ENCODE peak calls at places on chromosomes 16 and 17, in four cellular contexts. One of them, this sample, is unnamed.

GRCh38 chr17:39737761-39738567 is at the start of gene GRB7:
- DNase-seq in heart left ventricle: no peak
- DNase-seq in GM06990: no peak
- DNase-seq in WERI-Rb-1: no peak
- DNase-seq in this sample: no peak

GRCh38 chr16:61421111-61421510 is 615.1 kb downstream of the CDH8 start:
- DNase-seq in WERI-Rb-1: no peak
- DNase-seq in heart left ventricle: no peak
- DNase-seq in GM06990: no peak
- DNase-seq in this sample: no peak

GRCh38 chr16:57906385-57907316 is 64.3 kb downstream of the CNGB1 start:
- DNase-seq in WERI-Rb-1: no peak
- DNase-seq in GM06990: no peak
- DNase-seq in heart left ventricle: no peak
- DNase-seq in this sample: no peak

GRCh38 chr17:37824534-37825485 is 80.0 kb upstream of the HNF1B start:
- DNase-seq in WERI-Rb-1: no peak
- DNase-seq in GM06990: no peak
- DNase-seq in heart left ventricle: no peak
- DNase-seq in this sample: peak

GRCh38 chr17:40022961-40023541 is 7.8 kb downstream of the CSF3 start:
- DNase-seq in heart left ventricle: no peak
- DNase-seq in GM06990: no peak
- DNase-seq in WERI-Rb-1: no peak
- DNase-seq in this sample: no peak

GRCh38 chr17:10745231-10745630 is 15.4 kb upstream of the TMEM220 start:
- DNase-seq in WERI-Rb-1: no peak
- DNase-seq in heart left ventricle: no peak
- DNase-seq in GM06990: no peak
- DNase-seq in this sample: no peak

GRCh38 chr17:72984145-72984924 is 108.2 kb downstream of the SLC39A11 start:
- DNase-seq in heart left ventricle: no peak
- DNase-seq in GM06990: no peak
- DNase-seq in WERI-Rb-1: no peak
- DNase-seq in this sample: peak

GRCh38 chr17:385195-385835 is 32.7 kb upstream of the RPH3AL start:
- DNase-seq in GM06990: no peak
- DNase-seq in WERI-Rb-1: peak
- DNase-seq in heart left ventricle: peak
- DNase-seq in this sample: no peak

GRCh38 chr16:57192146-57192545 is 6.0 kb downstream of the RSPRY1 start:
- DNase-seq in heart left ventricle: no peak
- DNase-seq in GM06990: no peak
- DNase-seq in WERI-Rb-1: no peak
- DNase-seq in this sample: peak

GRCh38 chr16:77457046-77457445 is 22.2 kb upstream of the ADAMTS18 start:
- DNase-seq in GM06990: no peak
- DNase-seq in heart left ventricle: no peak
- DNase-seq in WERI-Rb-1: no peak
- DNase-seq in this sample: peak

GRCh38 chr17:18070861-18071340 is 16.8 kb upstream of the DRG2 start:
- DNase-seq in WERI-Rb-1: peak
- DNase-seq in GM06990: no peak
- DNase-seq in heart left ventricle: no peak
- DNase-seq in this sample: peak

GRCh38 chr17:38883592-38884526 is 14.0 kb downstream of the LASP1 start:
- DNase-seq in GM06990: no peak
- DNase-seq in heart left ventricle: no peak
- DNase-seq in WERI-Rb-1: no peak
- DNase-seq in this sample: peak

GRCh38 chr16:89958068-89958467 is 9.5 kb downstream of the DEF8 start:
- DNase-seq in WERI-Rb-1: peak
- DNase-seq in GM06990: no peak
- DNase-seq in heart left ventricle: peak
- DNase-seq in this sample: peak

GRCh38 chr17:36616391-36617029 is 15.1 kb downstream of the MRM1 start:
- DNase-seq in WERI-Rb-1: no peak
- DNase-seq in GM06990: no peak
- DNase-seq in heart left ventricle: no peak
- DNase-seq in this sample: no peak

GRCh38 chr16:89422527-89422904 is 67.8 kb downstream of the ANKRD11 start:
- DNase-seq in heart left ventricle: no peak
- DNase-seq in GM06990: peak
- DNase-seq in WERI-Rb-1: no peak
- DNase-seq in this sample: peak

GRCh38 chr16:30647274-30647571 is 3.5 kb upstream of the PRR14 start:
- DNase-seq in WERI-Rb-1: no peak
- DNase-seq in heart left ventricle: no peak
- DNase-seq in GM06990: no peak
- DNase-seq in this sample: no peak

GRCh38 chr16:8677481-8677880 is 3.1 kb downstream of the ABAT start:
- DNase-seq in WERI-Rb-1: no peak
- DNase-seq in heart left ventricle: no peak
- DNase-seq in GM06990: no peak
- DNase-seq in this sample: no peak

GRCh38 chr17:38918129-38918913 is 7.1 kb upstream of the LASP1NB start:
- DNase-seq in GM06990: no peak
- DNase-seq in heart left ventricle: no peak
- DNase-seq in WERI-Rb-1: peak
- DNase-seq in this sample: no peak

GRCh38 chr16:1708768-1709180 is 2.8 kb downstream of the MAPK8IP3 start:
- DNase-seq in heart left ventricle: peak
- DNase-seq in GM06990: no peak
- DNase-seq in WERI-Rb-1: peak
- DNase-seq in this sample: peak

GRCh38 chr17:1239210-1239609 is 31.0 kb upstream of the BHLHA9 start:
- DNase-seq in GM06990: no peak
- DNase-seq in WERI-Rb-1: no peak
- DNase-seq in heart left ventricle: no peak
- DNase-seq in this sample: peak

GRCh38 chr17:48427598-48427997 is 2.4 kb downstream of the SKAP1 start:
- DNase-seq in GM06990: peak
- DNase-seq in heart left ventricle: no peak
- DNase-seq in WERI-Rb-1: no peak
- DNase-seq in this sample: no peak

GRCh38 chr17:47304191-47304590 is 19.6 kb upstream of the EFCAB13 start:
- DNase-seq in GM06990: no peak
- DNase-seq in heart left ventricle: no peak
- DNase-seq in WERI-Rb-1: no peak
- DNase-seq in this sample: no peak

GRCh38 chr16:88662222-88662842 is 559 bp downstream of the MVD start:
- DNase-seq in WERI-Rb-1: no peak
- DNase-seq in heart left ventricle: no peak
- DNase-seq in GM06990: peak
- DNase-seq in this sample: no peak

GRCh38 chr16:26198221-26198620 is 506.5 kb downstream of the HS3ST4 start:
- DNase-seq in GM06990: no peak
- DNase-seq in WERI-Rb-1: no peak
- DNase-seq in heart left ventricle: no peak
- DNase-seq in this sample: no peak

GRCh38 chr17:40472733-40473452 is 28.5 kb downstream of the TNS4 start:
- DNase-seq in GM06990: no peak
- DNase-seq in WERI-Rb-1: no peak
- DNase-seq in heart left ventricle: no peak
- DNase-seq in this sample: peak

GRCh38 chr16:78005881-78006280 is 16.5 kb upstream of the CLEC3A start:
- DNase-seq in heart left ventricle: no peak
- DNase-seq in GM06990: no peak
- DNase-seq in WERI-Rb-1: peak
- DNase-seq in this sample: no peak

DNA sequence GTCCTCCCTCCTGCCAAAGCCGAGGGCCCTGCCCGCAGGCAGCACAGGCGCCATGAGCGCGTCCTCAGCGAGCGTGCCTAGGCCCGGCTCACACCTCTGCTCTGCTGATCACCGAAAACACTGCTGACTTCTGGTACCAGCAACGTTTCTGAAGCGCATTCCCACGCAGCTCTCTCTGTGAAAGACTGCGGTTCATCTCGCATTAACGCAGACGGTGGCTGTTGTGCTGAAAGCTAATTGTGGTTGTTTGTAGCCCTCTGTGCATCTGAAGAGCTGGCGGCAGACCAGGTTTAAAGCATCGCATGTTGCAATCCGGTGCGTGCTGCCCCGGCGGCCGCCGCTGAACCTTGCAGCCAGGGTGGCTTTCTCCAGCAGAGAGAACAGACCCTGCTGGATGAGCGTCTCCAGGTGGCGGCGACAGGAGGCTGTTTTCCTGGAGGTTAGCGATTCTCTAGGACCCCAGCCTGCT is 49.9 kb upstream of the CHMP6 start:
- DNase-seq in WERI-Rb-1: no peak
- DNase-seq in GM06990: no peak
- DNase-seq in heart left ventricle: peak
- DNase-seq in this sample: peak
- TF ChIP-seq CTCF in WERI-Rb-1: no peak
- TF ChIP-seq CTCF in GM06990: no peak
- TF ChIP-seq CTCF in heart left ventricle: no peak
- TF ChIP-seq CTCF in this sample: peak

GRCh38 chr16:85606920-85607319 is 6.2 kb upstream of the GSE1 start:
- DNase-seq in WERI-Rb-1: no peak
- DNase-seq in heart left ventricle: no peak
- DNase-seq in GM06990: no peak
- DNase-seq in this sample: no peak
- H3K4me3 ChIP-seq in WERI-Rb-1: no peak
- H3K4me3 ChIP-seq in heart left ventricle: no peak
- H3K4me3 ChIP-seq in GM06990: no peak
- H3K4me3 ChIP-seq in this sample: no peak

DNA sequence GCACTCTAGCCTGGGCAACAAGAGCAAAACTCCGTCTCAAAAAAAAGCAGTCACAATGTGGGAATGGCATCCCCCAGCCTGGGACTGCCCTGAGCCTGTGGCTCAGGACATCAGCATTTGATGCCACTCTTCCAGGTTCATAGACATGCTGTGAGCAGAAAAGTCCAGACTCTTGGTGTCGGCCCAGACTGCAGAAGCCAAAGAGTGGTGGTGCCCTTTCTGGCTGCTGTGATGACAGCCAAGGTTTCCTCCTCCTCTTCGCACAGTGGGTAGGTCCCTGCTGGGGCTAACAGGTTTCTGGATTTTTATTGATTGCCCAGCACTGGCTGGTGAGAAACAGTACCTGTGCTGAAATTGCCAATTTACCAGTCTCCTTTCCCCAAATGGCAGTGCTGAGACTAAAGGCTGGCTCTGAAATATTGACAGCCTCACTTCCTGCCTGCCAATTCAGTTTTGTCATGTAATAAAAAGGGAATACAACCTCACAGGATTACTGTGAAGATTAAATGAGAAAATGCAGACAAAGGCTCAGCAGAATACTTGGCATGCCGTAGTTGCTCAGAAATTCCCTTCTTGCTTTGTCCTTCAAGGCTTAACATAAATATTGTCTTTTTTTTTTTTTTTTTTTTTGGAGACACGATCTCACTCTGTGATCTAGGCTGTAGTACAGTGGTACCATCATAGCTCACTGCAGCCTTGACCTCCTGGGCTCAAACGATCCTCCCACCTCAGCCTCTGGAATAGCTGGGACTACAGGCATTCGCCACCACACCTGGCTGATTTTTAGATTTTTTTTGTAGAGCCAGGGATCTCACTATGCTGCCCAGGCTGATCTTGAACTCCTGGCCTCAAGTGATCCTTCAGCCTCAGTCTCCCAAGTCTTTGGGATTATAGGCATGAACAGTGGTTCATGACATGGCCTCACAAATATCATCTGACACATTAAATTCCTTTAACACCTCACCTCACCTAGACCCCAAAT is 15.5 kb upstream of the UBE2G1 start:
- DNase-seq in WERI-Rb-1: no peak
- DNase-seq in GM06990: no peak
- DNase-seq in heart left ventricle: no peak
- DNase-seq in this sample: no peak
- TF ChIP-seq CTCF in WERI-Rb-1: no peak
- TF ChIP-seq CTCF in GM06990: no peak
- TF ChIP-seq CTCF in heart left ventricle: no peak
- TF ChIP-seq CTCF in this sample: no peak

DNA sequence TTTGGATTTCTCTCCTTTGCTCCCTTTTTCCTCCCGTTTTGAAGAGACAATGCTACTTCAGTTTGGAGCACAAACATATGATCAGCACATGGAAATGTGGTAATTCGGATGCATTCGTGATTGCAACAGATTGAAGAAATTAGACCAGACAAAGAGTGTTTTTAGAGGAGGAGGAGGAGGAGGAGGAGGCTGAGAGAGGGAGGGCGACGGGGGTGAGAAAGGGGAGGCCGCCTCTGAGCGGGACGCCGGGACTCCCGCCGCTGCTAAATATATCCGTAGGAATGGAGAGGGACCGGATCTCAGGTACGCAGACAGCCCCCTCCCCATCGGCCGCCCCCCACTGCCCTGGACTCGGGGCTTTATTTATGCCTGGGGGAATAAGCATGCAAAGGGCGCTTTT is 179.3 kb downstream of the SEC14L1 start:
- DNase-seq in WERI-Rb-1: peak
- DNase-seq in GM06990: no peak
- DNase-seq in heart left ventricle: no peak
- DNase-seq in this sample: peak
- H3K4me3 ChIP-seq in WERI-Rb-1: no peak
- H3K4me3 ChIP-seq in GM06990: peak
- H3K4me3 ChIP-seq in heart left ventricle: peak
- H3K4me3 ChIP-seq in this sample: peak

GRCh38 chr17:62596662-62597061 is 30.8 kb upstream of the MRC2 start:
- DNase-seq in GM06990: no peak
- DNase-seq in heart left ventricle: no peak
- DNase-seq in WERI-Rb-1: no peak
- DNase-seq in this sample: no peak

GRCh38 chr17:62597150-62597549 is 30.3 kb upstream of the MRC2 start:
- DNase-seq in WERI-Rb-1: no peak
- DNase-seq in heart left ventricle: no peak
- DNase-seq in GM06990: no peak
- DNase-seq in this sample: no peak

GRCh38 chr17:62591323-62591722 is 36.1 kb upstream of the MRC2 start:
- DNase-seq in WERI-Rb-1: no peak
- DNase-seq in GM06990: no peak
- DNase-seq in heart left ventricle: no peak
- DNase-seq in this sample: no peak

GRCh38 chr17:62595484-62595883 is 32.0 kb upstream of the MRC2 start:
- DNase-seq in WERI-Rb-1: no peak
- DNase-seq in GM06990: no peak
- DNase-seq in heart left ventricle: no peak
- DNase-seq in this sample: no peak

GRCh38 chr17:62592305-62593099 is 35.0 kb upstream of the MRC2 start:
- DNase-seq in GM06990: no peak
- DNase-seq in heart left ventricle: no peak
- DNase-seq in WERI-Rb-1: peak
- DNase-seq in this sample: peak
- TF ChIP-seq CTCF in GM06990: no peak
- TF ChIP-seq CTCF in heart left ventricle: no peak
- TF ChIP-seq CTCF in WERI-Rb-1: no peak
- TF ChIP-seq CTCF in this sample: peak

This sample was measured in choroid plexus epithelial cell.